ENCODE peak calls at places on chromosomes 12 and 14, in six cellular contexts. U is stomach, K is tibial nerve, X is uterus, A is IMR-90, O is H1. C is an unnamed sample.

GRCh38 chr14:54730156-54730961 is 163.4 kb downstream of the SAMD4A start:
- DNase-seq in U (no peak), K (peak; percentile 29), O (no peak), X (peak; percentile 33), A (peak; percentile 78), C (no peak)

GRCh38 chr14:96191355-96191754 is 13.3 kb upstream of the BDKRB2 start:
- DNase-seq in K (no peak), U (no peak), A (peak; percentile 59), O (no peak), X (no peak), C (no peak)

GRCh38 chr12:121468451-121468850 is 68.5 kb downstream of the RNF34 start:
- DNase-seq in O (no peak), K (peak; percentile 28), U (no peak), A (peak; percentile 15), X (no peak), C (no peak)

GRCh38 chr14:64639340-64639821 is 64.8 kb upstream of the PLEKHG3 start:
- DNase-seq in A (peak; percentile 46), U (no peak), X (no peak), O (no peak), K (no peak), C (no peak)

GRCh38 chr14:67514650-67515385 is 18.3 kb upstream of the PLEKHH1 start:
- DNase-seq in U (peak; percentile 50), O (no peak), A (peak; percentile 33), K (peak; percentile 16), X (peak; percentile 34), C (peak; percentile 89)

GRCh38 chr12:57553343-57554202 is 3.7 kb downstream of the KIF5A start:
- DNase-seq in K (no peak), U (no peak), X (no peak), A (no peak), O (no peak), C (no peak)

GRCh38 chr12:20044836-20045235 is 323.5 kb upstream of the PDE3A start:
- DNase-seq in X (peak; percentile 21), K (no peak), A (peak; percentile 39), O (no peak), U (no peak), C (no peak)

GRCh38 chr12:115213538-115213961 is 529.6 kb upstream of the TBX3 start:
- DNase-seq in A (no peak), U (no peak), X (no peak), K (no peak), O (no peak), C (no peak)

GRCh38 chr12:90407841-90408240 is 547.1 kb downstream of the CCER1 start:
- DNase-seq in X (no peak), U (no peak), A (no peak), O (no peak), K (no peak), C (no peak)

GRCh38 chr12:14773685-14774073 is 29.6 kb downstream of the WBP11 start:
- DNase-seq in X (no peak), A (no peak), U (no peak), O (no peak), K (no peak), C (peak; percentile 88)

GRCh38 chr14:44490966-44491365 is 16.1 kb downstream of the FSCB start:
- DNase-seq in U (no peak), X (no peak), K (no peak), A (no peak), O (no peak), C (no peak)

GRCh38 chr14:97021001-97021400 is 223.8 kb downstream of the VRK1 start:
- DNase-seq in U (no peak), X (no peak), A (no peak), O (no peak), K (no peak), C (no peak)

GRCh38 chr12:81021131-81021530 is 56.7 kb upstream of the ACSS3 start:
- DNase-seq in O (no peak), A (no peak), U (no peak), K (no peak), X (no peak), C (no peak)

GRCh38 chr14:23094666-23095195 is at the start of gene ACIN1:
- DNase-seq in O (no peak), X (peak; percentile 82), A (peak; percentile 86), U (peak; percentile 75), K (peak; percentile 61), C (peak; percentile 99)

GRCh38 chr12:104299842-104300481 is 3.6 kb upstream of the EID3 start:
- DNase-seq in A (no peak), X (no peak), K (no peak), U (no peak), O (no peak), C (no peak)
- H3K4me1 ChIP-seq in A (peaks cover 26% of the 10 kb centered on the region), X (peaks cover 6% of the 10 kb centered on the region), K (peaks cover 16% of the 10 kb centered on the region), U (peaks cover 100% of the 10 kb centered on the region), O (peaks cover 8% of the 10 kb centered on the region), C (peaks cover 15% of the 10 kb centered on the region)

GRCh38 chr12:132986885-132987225 is 688 bp downstream of the ZNF26 start:
- DNase-seq in A (peak; percentile 27), O (no peak), K (no peak), X (no peak), U (no peak), C (no peak)

GRCh38 chr12:132986001-132986884 is at the start of gene ZNF26:
- DNase-seq in A (peak; percentile 91), K (peak; percentile 87), X (peak; percentile 89), U (peak; percentile 91), O (peak; percentile 83), C (peak; percentile 97)
- TF ChIP-seq POLR2A in A (peak; percentile 74), K (no peak), X (no peak), U (no peak), O (peak; percentile 91), C (peak; percentile 68)

GRCh38 chr14:79584679-79585078 is 626.6 kb downstream of the DIO2 start:
- DNase-seq in O (no peak), X (no peak), A (peak; percentile 98), K (no peak), U (no peak), C (no peak)
- TF ChIP-seq CTCF in O (no peak), X (no peak), A (peak; percentile 53), K (no peak), U (no peak), C (no peak)

GRCh38 chr12:49195734-49196133 is 6.9 kb upstream of the TUBA1A start:
- DNase-seq in A (no peak), X (no peak), U (no peak), K (no peak), O (no peak), C (no peak)
- H3K4me1 ChIP-seq in A (peaks cover 6% of the 10 kb centered on the region), X (no peaks in the 10 kb centered on the region), U (peaks cover 20% of the 10 kb centered on the region), K (peaks cover 14% of the 10 kb centered on the region), O (peaks cover 5% of the 10 kb centered on the region), C (peaks cover under 1% of the 10 kb centered on the region)

DNA sequence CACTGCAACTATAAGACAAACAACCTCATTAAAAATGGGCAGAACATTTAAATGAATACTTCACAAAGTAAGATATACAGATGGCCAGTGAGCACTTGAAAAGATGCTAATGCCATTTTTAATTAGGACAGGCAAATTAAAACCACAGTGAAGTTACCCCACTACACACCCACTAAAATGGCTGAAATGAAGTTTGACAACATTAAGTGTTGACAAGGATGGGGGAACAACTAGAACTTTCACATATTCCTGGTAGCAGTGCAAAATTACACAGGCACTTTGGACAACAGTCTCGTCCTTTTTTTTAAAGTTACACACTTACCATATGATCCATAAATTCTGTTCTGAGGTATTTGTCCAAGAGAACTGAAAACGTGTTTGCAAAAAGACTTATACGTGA is 278.9 kb upstream of the DIO3 start:
- DNase-seq in X (no peak), A (no peak), K (no peak), U (no peak), O (no peak), C (no peak)
- TF ChIP-seq POLR2A in X (no peak), A (no peak), K (no peak), U (no peak), O (no peak), C (no peak)

GRCh38 chr14:50311337-50311973 is 574 bp downstream of the L2HGDH start:
- DNase-seq in K (peak; percentile 19), X (no peak), O (no peak), U (no peak), A (no peak), C (no peak)

GRCh38 chr14:50311974-50312733 is at the start of the genes DMAC2L and L2HGDH:
- DNase-seq in K (peak; percentile 84), U (peak; percentile 94), A (peak; percentile 84), O (peak; percentile 84), X (peak; percentile 89), C (peak; percentile 96)

GRCh38 chr14:50310445-50310844 is 1.6 kb downstream of the L2HGDH start:
- DNase-seq in A (no peak), X (no peak), O (no peak), U (no peak), K (no peak), C (no peak)

GRCh38 chr14:50308363-50308762 is 3.7 kb downstream of the L2HGDH start:
- DNase-seq in A (peak; percentile 34), X (no peak), O (no peak), K (no peak), U (no peak), C (no peak)

DNA sequence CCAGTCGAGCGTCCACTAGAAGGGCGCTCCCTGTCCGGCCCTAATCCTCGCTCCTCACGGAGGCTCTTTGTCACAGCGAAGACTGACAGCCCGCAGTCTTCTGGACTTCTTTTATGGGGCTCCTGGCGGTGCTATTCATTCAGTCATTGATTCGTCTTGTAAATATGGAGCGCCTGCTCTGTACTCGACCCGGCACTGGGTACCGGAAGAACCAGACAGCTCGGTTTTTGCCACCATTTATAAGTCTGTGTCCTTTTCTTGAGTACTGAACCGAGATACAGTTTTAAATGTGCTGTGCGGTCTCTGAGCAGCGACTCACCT is 570 bp downstream of the DMAC2L start:
- DNase-seq in K (peak; percentile 18), A (no peak), O (no peak), U (no peak), X (no peak), C (no peak)
- TF ChIP-seq CTCF in K (no peak), A (no peak), O (no peak), U (no peak), X (no peak), C (no peak)

GRCh38 chr12:10720974-10721565 is 2.1 kb downstream of the YBX3 start:
- DNase-seq in O (no peak), K (no peak), U (no peak), X (no peak), A (no peak), C (no peak)
- H3K4me1 ChIP-seq in O (peaks cover 12% of the 10 kb centered on the region), K (peaks cover 36% of the 10 kb centered on the region), U (peaks cover 68% of the 10 kb centered on the region), X (peaks cover 4% of the 10 kb centered on the region), A (peaks cover 6% of the 10 kb centered on the region), C (peaks cover 35% of the 10 kb centered on the region)

DNA sequence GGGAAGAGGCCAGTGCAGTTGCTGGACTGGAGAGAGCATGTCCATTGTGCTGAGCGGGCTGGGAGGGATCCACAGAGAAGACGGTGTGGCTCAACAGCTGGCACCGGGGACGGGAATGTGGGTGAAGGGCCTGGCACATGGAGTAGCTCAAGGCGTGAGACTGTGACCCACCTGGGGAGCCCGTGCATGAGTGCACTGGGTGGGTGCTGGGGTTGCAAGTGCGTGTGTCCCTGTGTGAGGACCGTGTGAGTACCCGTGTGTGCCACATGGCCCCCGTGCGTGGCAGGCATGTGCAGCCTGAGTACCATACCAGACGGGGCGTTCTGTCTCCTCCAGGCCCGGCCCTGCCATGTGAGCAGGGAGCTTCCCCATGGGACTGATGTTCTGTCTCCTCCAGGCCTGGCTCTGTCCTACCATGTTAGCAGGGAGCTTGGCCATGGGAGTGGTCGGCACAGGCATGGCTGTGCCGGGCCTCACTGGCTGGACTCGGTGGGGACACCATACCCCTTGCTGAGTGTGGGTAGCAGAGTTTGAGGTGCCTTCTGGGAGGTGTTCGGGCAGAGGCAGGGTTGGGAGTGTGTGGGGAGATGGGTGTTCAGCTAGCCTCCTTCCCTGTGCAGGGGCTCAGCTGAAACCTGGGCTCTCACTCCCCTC is 234.4 kb downstream of the TMEM121 start:
- DNase-seq in X (no peak), A (no peak), O (no peak), K (no peak), U (peak; percentile 14), C (peak; percentile 52)
- TF ChIP-seq POLR2A in X (no peak), A (no peak), O (no peak), K (no peak), U (no peak), C (no peak)

GRCh38 chr12:65923228-65923627 is 98.9 kb downstream of the HMGA2 start:
- DNase-seq in K (no peak), X (no peak), U (no peak), O (no peak), A (no peak), C (no peak)
- TF ChIP-seq CTCF in K (no peak), X (no peak), U (no peak), O (no peak), A (peak; percentile 10), C (no peak)